ENCODE peak calls at places on chromosomes 7 and 10, in five cellular contexts. L is mucosa of descending colon, T is GM13976, U is NCI-H226, S is T-cell. Y is an unnamed sample.

GRCh38 chr10:125700355-125700911 is 17.5 kb upstream of the TEX36 start:
- DNase-seq in L (no peak), T (no peak), U (peak; percentile 1), S (no peak), Y (no peak)

GRCh38 chr10:119807960-119808697 is 64.5 kb downstream of the MCMBP start:
- DNase-seq in L (no peak), T (peak; percentile 38), U (no peak), S (no peak), Y (no peak)

GRCh38 chr7:104535841-104536240 is 207.4 kb downstream of the LHFPL3 start:
- DNase-seq in L (peak; percentile 32), T (no peak), U (no peak), S (no peak), Y (no peak)

GRCh38 chr7:37920619-37921339 is at the start of gene EPDR1:
- DNase-seq in L (peak; percentile 79), T (peak; percentile 41), U (peak; percentile 45), S (no peak), Y (peak; percentile 75)

GRCh38 chr10:127193125-127193524 is 3.3 kb downstream of the INSYN2A start:
- DNase-seq in L (no peak), T (no peak), U (peak; percentile 37), S (no peak), Y (no peak)

GRCh38 chr7:132891554-132891953 is 190.3 kb downstream of the CHCHD3 start:
- DNase-seq in L (no peak), T (no peak), U (no peak), S (no peak), Y (no peak)

GRCh38 chr10:110802090-110802489 is 69.6 kb upstream of the PDCD4 start:
- DNase-seq in L (no peak), T (no peak), U (peak; percentile 42), S (no peak), Y (no peak)

GRCh38 chr7:102039706-102040105 is 222.3 kb downstream of the CUX1 start:
- DNase-seq in L (no peak), T (no peak), U (no peak), S (no peak), Y (no peak)

GRCh38 chr7:1735806-1736468 is 65.9 kb downstream of the ELFN1 start:
- DNase-seq in L (no peak), T (no peak), U (no peak), S (no peak), Y (peak; percentile 51)